ENCODE peak calls at places on chromosomes 13 and 19, in six cellular contexts. I is AG09309, D is mesendoderm, F is heart left ventricle, W is ovary, U is astrocyte of the spinal cord. A is an unnamed sample.
A peak's percentile ranks its signal among the peaks of the same experiment; 100 is the strongest.

GRCh38 chr19:4867534-4868285 is at the start of gene PLIN3:
- DNase-seq in I (peak; percentile 81), D (peak; percentile 95), F (peak; percentile 98), W (peak; percentile 99), U (peak; percentile 97), A (peak; percentile 92)

GRCh38 chr13:51282322-51282721 is 57.2 kb upstream of the SERPINE3 start:
- DNase-seq in I (no peak), D (no peak), F (peak; percentile 62), W (no peak), U (no peak), A (no peak)

GRCh38 chr13:60066206-60066605 is 97.5 kb downstream of the DIAPH3 start:
- DNase-seq in I (no peak), D (no peak), F (no peak), W (no peak), U (no peak), A (no peak)

GRCh38 chr19:6733338-6734095 is 3.9 kb downstream of the GPR108 start:
- DNase-seq in I (no peak), D (no peak), F (no peak), W (no peak), U (no peak), A (no peak)

GRCh38 chr19:17394891-17395415 is 957 bp upstream of the CCDC194 start:
- DNase-seq in I (no peak), D (peak; percentile 94), F (peak; percentile 71), W (peak; percentile 76), U (peak; percentile 36), A (no peak)

GRCh38 chr13:49517461-49517860 is 21.7 kb downstream of the PHF11 start:
- DNase-seq in I (no peak), D (peak; percentile 44), F (no peak), W (no peak), U (no peak), A (no peak)

GRCh38 chr13:33090755-33091454 is 74.7 kb downstream of the KL start:
- DNase-seq in I (no peak), D (no peak), F (no peak), W (no peak), U (no peak), A (no peak)

GRCh38 chr19:7673995-7674667 is 2.8 kb upstream of the MCEMP1 start:
- DNase-seq in I (no peak), D (peak; percentile 66), F (peak; percentile 76), W (no peak), U (peak; percentile 29), A (no peak)

GRCh38 chr19:3389876-3390361 is 23.5 kb downstream of the NFIC start:
- DNase-seq in I (no peak), D (peak; percentile 37), F (peak; percentile 60), W (no peak), U (peak; percentile 37), A (no peak)

GRCh38 chr13:95603887-95604533 is 40.5 kb downstream of the DZIP1 start:
- DNase-seq in I (no peak), D (no peak), F (no peak), W (no peak), U (peak; percentile 80), A (no peak)

DNA sequence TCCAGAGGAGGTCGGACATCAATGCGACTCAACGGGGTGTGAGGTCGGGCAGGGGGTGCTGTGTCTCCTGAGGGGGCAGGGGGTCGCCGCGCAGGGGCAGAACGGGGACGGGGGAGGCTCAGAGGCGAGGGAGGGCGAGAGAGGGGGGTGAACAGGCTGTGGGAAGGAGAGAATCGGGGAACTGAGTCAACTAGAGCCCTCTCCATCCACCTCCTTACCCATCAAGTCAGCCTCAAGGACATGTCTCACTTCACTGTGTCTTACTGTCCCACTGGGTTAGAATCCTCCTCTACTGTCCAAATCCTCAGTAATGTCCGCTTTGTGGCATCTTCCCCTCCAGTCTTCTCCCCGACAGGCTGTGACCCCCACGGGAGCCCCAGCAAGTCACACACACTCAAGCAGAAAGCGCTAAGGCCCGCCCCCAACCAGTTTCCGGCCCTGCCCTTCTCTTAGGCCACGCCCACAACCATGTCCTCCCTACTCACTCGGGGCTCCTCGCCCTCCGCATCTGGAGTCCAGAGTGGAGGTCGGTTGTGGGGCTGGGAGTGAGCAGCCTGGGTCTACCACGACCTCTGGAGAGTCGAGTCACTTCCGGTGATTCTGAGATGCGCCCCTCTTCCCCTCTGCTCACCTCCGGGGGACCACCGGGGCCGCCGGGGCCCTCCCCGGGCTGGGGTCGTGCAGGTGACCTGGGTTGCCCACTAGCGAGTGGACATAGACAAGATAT is 9.3 kb downstream of the PLEKHA4 start:
- DNase-seq in I (no peak), D (no peak), F (no peak), W (no peak), U (no peak), A (no peak)
- H3K4me3 ChIP-seq in I (no peak overlapping the region), D (no peak overlapping the region), F (no peak overlapping the region), W (no peak overlapping the region), U (no peak overlapping the region), A (no peak overlapping the region)

GRCh38 chr19:12882589-12882988 is 1.3 kb upstream of the DNASE2 start:
- DNase-seq in I (no peak), D (no peak), F (no peak), W (no peak), U (no peak), A (no peak)

GRCh38 chr19:12885749-12886706 is 973 bp downstream of the KLF1 start:
- DNase-seq in I (no peak), D (peak; percentile 88), F (no peak), W (no peak), U (no peak), A (no peak)

GRCh38 chr19:12884627-12884925 is 2.4 kb downstream of the KLF1 start:
- DNase-seq in I (no peak), D (no peak), F (no peak), W (no peak), U (no peak), A (no peak)

GRCh38 chr19:12884926-12885748 is 1.9 kb downstream of the KLF1 start:
- DNase-seq in I (no peak), D (peak; percentile 98), F (peak; percentile 74), W (peak; percentile 60), U (peak; percentile 23), A (no peak)

DNA sequence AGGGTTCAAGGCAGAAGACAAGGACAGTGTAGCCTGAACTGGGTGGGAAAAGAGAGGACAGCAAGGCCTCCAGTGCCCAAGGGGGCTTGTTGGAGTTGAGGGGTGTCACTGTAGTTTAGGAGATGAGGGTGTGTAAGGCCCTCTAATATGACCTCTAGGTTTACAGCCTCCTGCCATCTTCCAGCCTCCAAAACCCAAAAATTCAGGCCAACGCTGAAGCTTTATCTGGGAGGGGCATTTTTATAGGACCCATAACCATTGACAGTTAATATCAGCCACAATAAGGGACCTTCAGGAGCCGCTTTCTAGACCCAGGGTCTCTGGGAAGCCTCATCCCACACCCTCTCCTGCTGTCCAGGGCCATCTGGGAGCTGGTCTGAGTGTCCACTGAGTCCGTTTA is 2.8 kb downstream of the KLF1 start:
- DNase-seq in I (no peak), D (no peak), F (no peak), W (no peak), U (no peak), A (no peak)
- H3K4me3 ChIP-seq in I (no peak overlapping the region), D (no peak overlapping the region), F (no peak overlapping the region), W (no peak overlapping the region), U (no peak overlapping the region), A (no peak overlapping the region)

GRCh38 chr19:38690832-38691231 is 43.4 kb downstream of the ACTN4 start:
- DNase-seq in I (no peak), D (no peak), F (no peak), W (no peak), U (no peak), A (no peak)

GRCh38 chr19:38693380-38694223 is 46.2 kb downstream of the ACTN4 start:
- DNase-seq in I (no peak), D (peak; percentile 94), F (no peak), W (no peak), U (peak; percentile 88), A (no peak)

GRCh38 chr19:38691938-38692457 is 44.5 kb downstream of the ACTN4 start:
- DNase-seq in I (no peak), D (no peak), F (peak; percentile 74), W (peak; percentile 57), U (peak; percentile 93), A (peak; percentile 55)

GRCh38 chr19:38690146-38690545 is 42.7 kb downstream of the ACTN4 start:
- DNase-seq in I (no peak), D (no peak), F (no peak), W (no peak), U (no peak), A (no peak)

DNA sequence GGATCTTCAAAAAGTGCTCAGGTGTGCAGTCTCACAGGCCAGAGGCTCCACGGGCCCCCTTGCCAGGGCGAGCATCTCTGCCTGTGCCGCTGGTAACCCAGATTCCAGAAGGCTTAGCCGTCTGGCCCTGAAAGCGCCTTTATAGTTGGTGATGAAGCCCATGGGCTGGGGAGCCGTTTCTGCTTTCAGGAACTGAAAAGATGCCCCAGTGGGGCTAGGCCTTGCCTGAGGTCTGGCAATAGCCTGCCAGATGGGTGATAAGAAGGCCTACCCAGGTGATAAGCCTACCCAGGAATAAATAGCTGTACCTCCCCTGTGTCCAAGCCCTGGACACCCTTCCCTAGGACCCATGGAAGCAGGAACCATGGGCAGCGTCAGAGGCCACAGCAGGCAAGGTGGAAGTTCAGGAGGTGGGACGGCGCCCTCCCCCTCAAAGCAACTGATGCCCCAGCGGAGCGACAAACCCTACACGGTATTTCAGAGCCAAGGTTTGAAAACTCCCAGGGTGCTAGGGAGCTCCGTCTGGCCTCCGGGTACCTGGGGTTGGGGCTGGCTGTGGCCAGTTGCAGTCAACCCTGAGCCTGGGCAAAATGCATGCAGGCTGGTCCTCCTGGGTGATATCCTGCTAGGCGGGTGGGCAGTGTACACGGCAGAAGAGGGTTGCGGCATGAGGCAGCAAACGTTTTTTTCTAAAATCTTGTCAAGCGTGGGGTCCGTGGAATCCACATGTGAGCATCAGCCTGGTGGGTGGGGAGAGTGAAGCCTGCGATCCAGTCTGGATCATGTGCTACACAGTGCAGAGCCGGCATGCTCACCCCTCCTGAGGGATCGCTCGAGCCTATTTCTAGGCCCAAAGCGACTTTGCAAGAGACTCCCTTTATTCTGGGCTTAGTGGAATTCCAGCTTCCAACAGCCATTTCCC is 45.3 kb downstream of the ACTN4 start:
- DNase-seq in I (no peak), D (no peak), F (no peak), W (no peak), U (no peak), A (no peak)
- H3K4me3 ChIP-seq in I (no peak overlapping the region), D (no peak overlapping the region), F (no peak overlapping the region), W (no peak overlapping the region), U (no peak overlapping the region), A (no peak overlapping the region)

DNA sequence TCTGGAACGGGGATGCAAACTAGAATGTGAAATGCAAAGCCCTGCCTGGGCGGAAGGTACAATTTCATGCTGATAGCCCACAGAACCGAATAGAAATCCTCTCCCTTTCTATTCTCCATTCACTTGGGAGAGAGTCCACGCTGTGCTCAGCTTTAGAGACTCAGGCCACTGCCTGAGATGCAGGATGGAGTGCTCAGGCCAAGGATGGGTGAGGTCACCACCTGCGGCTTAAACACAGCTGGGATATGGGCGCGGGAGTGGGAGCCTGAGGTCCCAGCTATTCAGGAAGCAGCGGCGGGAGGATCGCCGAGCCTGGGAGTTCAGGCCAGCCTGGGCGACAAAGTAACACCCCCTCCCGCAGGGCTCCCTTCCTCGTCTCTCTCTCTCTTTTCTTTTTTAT is 446 bp upstream of the ZNF83 start:
- DNase-seq in I (no peak), D (peak; percentile 63), F (peak; percentile 31), W (peak; percentile 53), U (no peak), A (peak; percentile 30)
- H3K4me3 ChIP-seq in I (peak overlapping the region; percentile 83), D (peak overlapping the region; percentile 15), F (peak overlapping the region; percentile 67), W (peak overlapping the region; percentile 44), U (peak overlapping the region; percentile 33), A (peak overlapping the region; percentile 62)

GRCh38 chr13:98171806-98172569 is 5.1 kb downstream of the RNF113B start:
- DNase-seq in I (no peak), D (peak; percentile 74), F (peak; percentile 72), W (peak; percentile 60), U (peak; percentile 59), A (no peak)
- H3K4me3 ChIP-seq in I (peak overlapping the region; percentile 13), D (no peak overlapping the region), F (no peak overlapping the region), W (no peak overlapping the region), U (no peak overlapping the region), A (no peak overlapping the region)

GRCh38 chr19:47456721-47457478 is 14.8 kb downstream of the SLC8A2 start:
- DNase-seq in I (no peak), D (no peak), F (no peak), W (no peak), U (no peak), A (no peak)
- H3K4me3 ChIP-seq in I (no peak overlapping the region), D (no peak overlapping the region), F (no peak overlapping the region), W (no peak overlapping the region), U (no peak overlapping the region), A (no peak overlapping the region)

A was measured in AG04450.